ENCODE peak calls at places on chromosomes 6 and 20, in ten cellular contexts. One of them, this sample, is unnamed.

GRCh38 chr6:89970609-89971337 is 76.5 kb downstream of the GJA10 start:
- DNase-seq in EH: peak
- DNase-seq in Calu3: peak
- DNase-seq in lung: no peak
- DNase-seq in mesothelial cell of epicardium: no peak
- DNase-seq in HCT116: peak
- DNase-seq in breast epithelium: peak
- DNase-seq in stimulated activated naive B cell treated with anti-CD40 and anti-IgM and Interleukin-4, amounts not matched to agents 10 μg/mL and 1 μg/mL and 100 μg/mL, for 72 hours: peak
- DNase-seq in stimulated activated CD4-positive, alpha-beta T cell treated with anti-CD3 and anti-CD28 coated beads, Interleukin-12 subunit alpha, Interleukin-12 subunit beta, amount 100 ng/mL, for 4 hours: no peak
- DNase-seq in amygdala: no peak
- DNase-seq in this sample: no peak

GRCh38 chr20:25019381-25020155 is 27.0 kb upstream of the APMAP start:
- DNase-seq in EH: no peak
- DNase-seq in Calu3: no peak
- DNase-seq in lung: no peak
- DNase-seq in mesothelial cell of epicardium: no peak
- DNase-seq in HCT116: no peak
- DNase-seq in breast epithelium: no peak
- DNase-seq in stimulated activated naive B cell treated with anti-CD40 and anti-IgM and Interleukin-4, amounts not matched to agents 10 μg/mL and 1 μg/mL and 100 μg/mL, for 72 hours: no peak
- DNase-seq in stimulated activated CD4-positive, alpha-beta T cell treated with anti-CD3 and anti-CD28 coated beads, Interleukin-12 subunit alpha, Interleukin-12 subunit beta, amount 100 ng/mL, for 4 hours: no peak
- DNase-seq in amygdala: no peak
- DNase-seq in this sample: peak

GRCh38 chr6:12602951-12603710 is 113.4 kb upstream of the PHACTR1 start:
- DNase-seq in EH: peak
- DNase-seq in Calu3: peak
- DNase-seq in lung: no peak
- DNase-seq in mesothelial cell of epicardium: no peak
- DNase-seq in HCT116: peak
- DNase-seq in breast epithelium: peak
- DNase-seq in stimulated activated naive B cell treated with anti-CD40 and anti-IgM and Interleukin-4, amounts not matched to agents 10 μg/mL and 1 μg/mL and 100 μg/mL, for 72 hours: no peak
- DNase-seq in stimulated activated CD4-positive, alpha-beta T cell treated with anti-CD3 and anti-CD28 coated beads, Interleukin-12 subunit alpha, Interleukin-12 subunit beta, amount 100 ng/mL, for 4 hours: no peak
- DNase-seq in amygdala: no peak
- DNase-seq in this sample: no peak

GRCh38 chr6:54722328-54722727 is 124.2 kb upstream of the FAM83B start:
- DNase-seq in EH: no peak
- DNase-seq in Calu3: no peak
- DNase-seq in lung: no peak
- DNase-seq in mesothelial cell of epicardium: no peak
- DNase-seq in HCT116: no peak
- DNase-seq in breast epithelium: no peak
- DNase-seq in stimulated activated naive B cell treated with anti-CD40 and anti-IgM and Interleukin-4, amounts not matched to agents 10 μg/mL and 1 μg/mL and 100 μg/mL, for 72 hours: no peak
- DNase-seq in stimulated activated CD4-positive, alpha-beta T cell treated with anti-CD3 and anti-CD28 coated beads, Interleukin-12 subunit alpha, Interleukin-12 subunit beta, amount 100 ng/mL, for 4 hours: no peak
- DNase-seq in amygdala: no peak
- DNase-seq in this sample: no peak

GRCh38 chr6:56719310-56719709 is 76.6 kb upstream of the DST start:
- DNase-seq in EH: peak
- DNase-seq in Calu3: no peak
- DNase-seq in lung: no peak
- DNase-seq in mesothelial cell of epicardium: no peak
- DNase-seq in HCT116: no peak
- DNase-seq in breast epithelium: no peak
- DNase-seq in stimulated activated naive B cell treated with anti-CD40 and anti-IgM and Interleukin-4, amounts not matched to agents 10 μg/mL and 1 μg/mL and 100 μg/mL, for 72 hours: no peak
- DNase-seq in stimulated activated CD4-positive, alpha-beta T cell treated with anti-CD3 and anti-CD28 coated beads, Interleukin-12 subunit alpha, Interleukin-12 subunit beta, amount 100 ng/mL, for 4 hours: no peak
- DNase-seq in amygdala: no peak
- DNase-seq in this sample: no peak

GRCh38 chr20:3405696-3406358 is 1.6 kb downstream of the DNAAF9 start:
- DNase-seq in EH: no peak
- DNase-seq in Calu3: no peak
- DNase-seq in lung: no peak
- DNase-seq in mesothelial cell of epicardium: no peak
- DNase-seq in HCT116: no peak
- DNase-seq in breast epithelium: no peak
- DNase-seq in stimulated activated naive B cell treated with anti-CD40 and anti-IgM and Interleukin-4, amounts not matched to agents 10 μg/mL and 1 μg/mL and 100 μg/mL, for 72 hours: no peak
- DNase-seq in stimulated activated CD4-positive, alpha-beta T cell treated with anti-CD3 and anti-CD28 coated beads, Interleukin-12 subunit alpha, Interleukin-12 subunit beta, amount 100 ng/mL, for 4 hours: no peak
- DNase-seq in amygdala: no peak
- DNase-seq in this sample: no peak

GRCh38 chr20:57399587-57400261 is 8.5 kb downstream of the RBM38 start:
- DNase-seq in EH: peak
- DNase-seq in Calu3: no peak
- DNase-seq in lung: no peak
- DNase-seq in mesothelial cell of epicardium: no peak
- DNase-seq in HCT116: no peak
- DNase-seq in breast epithelium: no peak
- DNase-seq in stimulated activated naive B cell treated with anti-CD40 and anti-IgM and Interleukin-4, amounts not matched to agents 10 μg/mL and 1 μg/mL and 100 μg/mL, for 72 hours: peak
- DNase-seq in stimulated activated CD4-positive, alpha-beta T cell treated with anti-CD3 and anti-CD28 coated beads, Interleukin-12 subunit alpha, Interleukin-12 subunit beta, amount 100 ng/mL, for 4 hours: peak
- DNase-seq in amygdala: no peak
- DNase-seq in this sample: no peak

GRCh38 chr6:1608976-1609661 is 596 bp upstream of the FOXC1 start:
- DNase-seq in EH: peak
- DNase-seq in Calu3: peak
- DNase-seq in lung: no peak
- DNase-seq in mesothelial cell of epicardium: no peak
- DNase-seq in HCT116: no peak
- DNase-seq in breast epithelium: no peak
- DNase-seq in stimulated activated naive B cell treated with anti-CD40 and anti-IgM and Interleukin-4, amounts not matched to agents 10 μg/mL and 1 μg/mL and 100 μg/mL, for 72 hours: no peak
- DNase-seq in stimulated activated CD4-positive, alpha-beta T cell treated with anti-CD3 and anti-CD28 coated beads, Interleukin-12 subunit alpha, Interleukin-12 subunit beta, amount 100 ng/mL, for 4 hours: no peak
- DNase-seq in amygdala: no peak
- DNase-seq in this sample: no peak

GRCh38 chr20:25867776-25868649 is 171.4 kb upstream of the ZNF337 start:
- DNase-seq in EH: peak
- DNase-seq in Calu3: no peak
- DNase-seq in lung: peak
- DNase-seq in mesothelial cell of epicardium: no peak
- DNase-seq in HCT116: no peak
- DNase-seq in breast epithelium: no peak
- DNase-seq in stimulated activated naive B cell treated with anti-CD40 and anti-IgM and Interleukin-4, amounts not matched to agents 10 μg/mL and 1 μg/mL and 100 μg/mL, for 72 hours: no peak
- DNase-seq in stimulated activated CD4-positive, alpha-beta T cell treated with anti-CD3 and anti-CD28 coated beads, Interleukin-12 subunit alpha, Interleukin-12 subunit beta, amount 100 ng/mL, for 4 hours: peak
- DNase-seq in amygdala: peak
- DNase-seq in this sample: no peak

GRCh38 chr6:34573567-34574183 is 17.5 kb upstream of the SPDEF start:
- DNase-seq in EH: no peak
- DNase-seq in Calu3: no peak
- DNase-seq in lung: no peak
- DNase-seq in mesothelial cell of epicardium: no peak
- DNase-seq in HCT116: no peak
- DNase-seq in breast epithelium: no peak
- DNase-seq in stimulated activated naive B cell treated with anti-CD40 and anti-IgM and Interleukin-4, amounts not matched to agents 10 μg/mL and 1 μg/mL and 100 μg/mL, for 72 hours: no peak
- DNase-seq in stimulated activated CD4-positive, alpha-beta T cell treated with anti-CD3 and anti-CD28 coated beads, Interleukin-12 subunit alpha, Interleukin-12 subunit beta, amount 100 ng/mL, for 4 hours: no peak
- DNase-seq in amygdala: no peak
- DNase-seq in this sample: no peak

GRCh38 chr6:110329729-110330436 is 28.3 kb downstream of the METTL24 start:
- DNase-seq in EH: peak
- DNase-seq in Calu3: peak
- DNase-seq in lung: no peak
- DNase-seq in mesothelial cell of epicardium: no peak
- DNase-seq in HCT116: no peak
- DNase-seq in breast epithelium: no peak
- DNase-seq in stimulated activated naive B cell treated with anti-CD40 and anti-IgM and Interleukin-4, amounts not matched to agents 10 μg/mL and 1 μg/mL and 100 μg/mL, for 72 hours: no peak
- DNase-seq in stimulated activated CD4-positive, alpha-beta T cell treated with anti-CD3 and anti-CD28 coated beads, Interleukin-12 subunit alpha, Interleukin-12 subunit beta, amount 100 ng/mL, for 4 hours: no peak
- DNase-seq in amygdala: no peak
- DNase-seq in this sample: no peak

GRCh38 chr20:36461600-36462439 is 79.5 kb upstream of the MYL9 start:
- DNase-seq in EH: peak
- DNase-seq in Calu3: peak
- DNase-seq in lung: peak
- DNase-seq in mesothelial cell of epicardium: no peak
- DNase-seq in HCT116: no peak
- DNase-seq in breast epithelium: peak
- DNase-seq in stimulated activated naive B cell treated with anti-CD40 and anti-IgM and Interleukin-4, amounts not matched to agents 10 μg/mL and 1 μg/mL and 100 μg/mL, for 72 hours: no peak
- DNase-seq in stimulated activated CD4-positive, alpha-beta T cell treated with anti-CD3 and anti-CD28 coated beads, Interleukin-12 subunit alpha, Interleukin-12 subunit beta, amount 100 ng/mL, for 4 hours: peak
- DNase-seq in amygdala: no peak
- DNase-seq in this sample: no peak

GRCh38 chr6:52681416-52681815 is 10.5 kb downstream of the TMEM14A start:
- DNase-seq in EH: no peak
- DNase-seq in Calu3: no peak
- DNase-seq in lung: no peak
- DNase-seq in mesothelial cell of epicardium: no peak
- DNase-seq in HCT116: no peak
- DNase-seq in breast epithelium: no peak
- DNase-seq in stimulated activated naive B cell treated with anti-CD40 and anti-IgM and Interleukin-4, amounts not matched to agents 10 μg/mL and 1 μg/mL and 100 μg/mL, for 72 hours: no peak
- DNase-seq in stimulated activated CD4-positive, alpha-beta T cell treated with anti-CD3 and anti-CD28 coated beads, Interleukin-12 subunit alpha, Interleukin-12 subunit beta, amount 100 ng/mL, for 4 hours: no peak
- DNase-seq in amygdala: no peak
- DNase-seq in this sample: no peak

GRCh38 chr6:77620290-77620882 is 32.5 kb upstream of the MEI4 start:
- DNase-seq in EH: no peak
- DNase-seq in Calu3: peak
- DNase-seq in lung: no peak
- DNase-seq in mesothelial cell of epicardium: no peak
- DNase-seq in HCT116: peak
- DNase-seq in breast epithelium: no peak
- DNase-seq in stimulated activated naive B cell treated with anti-CD40 and anti-IgM and Interleukin-4, amounts not matched to agents 10 μg/mL and 1 μg/mL and 100 μg/mL, for 72 hours: no peak
- DNase-seq in stimulated activated CD4-positive, alpha-beta T cell treated with anti-CD3 and anti-CD28 coated beads, Interleukin-12 subunit alpha, Interleukin-12 subunit beta, amount 100 ng/mL, for 4 hours: no peak
- DNase-seq in amygdala: no peak
- DNase-seq in this sample: no peak

GRCh38 chr20:62822788-62823651 is 6.2 kb downstream of the COL9A3 start:
- DNase-seq in EH: peak
- DNase-seq in Calu3: peak
- DNase-seq in lung: no peak
- DNase-seq in mesothelial cell of epicardium: no peak
- DNase-seq in HCT116: peak
- DNase-seq in breast epithelium: no peak
- DNase-seq in stimulated activated naive B cell treated with anti-CD40 and anti-IgM and Interleukin-4, amounts not matched to agents 10 μg/mL and 1 μg/mL and 100 μg/mL, for 72 hours: no peak
- DNase-seq in stimulated activated CD4-positive, alpha-beta T cell treated with anti-CD3 and anti-CD28 coated beads, Interleukin-12 subunit alpha, Interleukin-12 subunit beta, amount 100 ng/mL, for 4 hours: no peak
- DNase-seq in amygdala: no peak
- DNase-seq in this sample: no peak